ENCODE peak calls at places on chromosomes 12 and 14, in nine cellular contexts. One of them, this sample, is unnamed. For H3K27me3 and H3K36me3, the result is how much of the 10 kb centered on the place peaks cover.

GRCh38 chr12:78888583-78888982 is 24.0 kb downstream of the SYT1 start:
- DNase-seq in left ventricle myocardium inferior: no peak
- DNase-seq in heart right ventricle: no peak
- DNase-seq in fibroblast of lung: no peak
- DNase-seq in iPS DF 6.9: no peak
- DNase-seq in aorta: no peak
- DNase-seq in lung: no peak
- DNase-seq in endodermal cell: no peak
- DNase-seq in effector memory CD4-positive, alpha-beta T cell: no peak
- DNase-seq in this sample: peak

GRCh38 chr12:43308776-43309175 is 243.2 kb downstream of the ADAMTS20 start:
- DNase-seq in endodermal cell: no peak
- DNase-seq in left ventricle myocardium inferior: no peak
- DNase-seq in iPS DF 6.9: no peak
- DNase-seq in heart right ventricle: no peak
- DNase-seq in fibroblast of lung: no peak
- DNase-seq in aorta: no peak
- DNase-seq in effector memory CD4-positive, alpha-beta T cell: no peak
- DNase-seq in lung: no peak
- DNase-seq in this sample: peak

GRCh38 chr12:67655829-67656614 is 7.5 kb downstream of the DYRK2 start:
- DNase-seq in heart right ventricle: no peak
- DNase-seq in iPS DF 6.9: no peak
- DNase-seq in left ventricle myocardium inferior: no peak
- DNase-seq in endodermal cell: no peak
- DNase-seq in fibroblast of lung: peak
- DNase-seq in lung: no peak
- DNase-seq in aorta: no peak
- DNase-seq in effector memory CD4-positive, alpha-beta T cell: no peak
- DNase-seq in this sample: no peak

GRCh38 chr12:2641761-2642160 is 153.0 kb upstream of the FKBP4 start:
- DNase-seq in heart right ventricle: no peak
- DNase-seq in effector memory CD4-positive, alpha-beta T cell: no peak
- DNase-seq in iPS DF 6.9: no peak
- DNase-seq in endodermal cell: peak
- DNase-seq in left ventricle myocardium inferior: no peak
- DNase-seq in lung: no peak
- DNase-seq in fibroblast of lung: no peak
- DNase-seq in aorta: no peak
- DNase-seq in this sample: no peak

GRCh38 chr14:106694638-106695393 is 1168.4 kb downstream of the TMEM121 start:
- DNase-seq in left ventricle myocardium inferior: peak
- DNase-seq in endodermal cell: no peak
- DNase-seq in fibroblast of lung: no peak
- DNase-seq in aorta: peak
- DNase-seq in heart right ventricle: peak
- DNase-seq in iPS DF 6.9: no peak
- DNase-seq in effector memory CD4-positive, alpha-beta T cell: peak
- DNase-seq in lung: no peak
- DNase-seq in this sample: peak

GRCh38 chr12:124698211-124698997 is 131.0 kb upstream of the NCOR2 start:
- DNase-seq in iPS DF 6.9: no peak
- DNase-seq in heart right ventricle: peak
- DNase-seq in effector memory CD4-positive, alpha-beta T cell: no peak
- DNase-seq in fibroblast of lung: no peak
- DNase-seq in lung: no peak
- DNase-seq in left ventricle myocardium inferior: no peak
- DNase-seq in aorta: no peak
- DNase-seq in endodermal cell: no peak
- DNase-seq in this sample: no peak

GRCh38 chr14:78232666-78233065 is 62.5 kb downstream of the NRXN3 start:
- DNase-seq in effector memory CD4-positive, alpha-beta T cell: no peak
- DNase-seq in endodermal cell: no peak
- DNase-seq in left ventricle myocardium inferior: no peak
- DNase-seq in aorta: no peak
- DNase-seq in fibroblast of lung: no peak
- DNase-seq in heart right ventricle: no peak
- DNase-seq in lung: no peak
- DNase-seq in iPS DF 6.9: no peak
- DNase-seq in this sample: no peak

GRCh38 chr14:32802295-32802694 is 136.4 kb upstream of the NPAS3 start:
- DNase-seq in left ventricle myocardium inferior: no peak
- DNase-seq in iPS DF 6.9: no peak
- DNase-seq in fibroblast of lung: no peak
- DNase-seq in lung: no peak
- DNase-seq in heart right ventricle: no peak
- DNase-seq in aorta: no peak
- DNase-seq in effector memory CD4-positive, alpha-beta T cell: no peak
- DNase-seq in endodermal cell: no peak
- DNase-seq in this sample: no peak

GRCh38 chr12:116201908-116202307 is 75.6 kb downstream of the MED13L start:
- DNase-seq in aorta: no peak
- DNase-seq in iPS DF 6.9: no peak
- DNase-seq in effector memory CD4-positive, alpha-beta T cell: no peak
- DNase-seq in endodermal cell: no peak
- DNase-seq in left ventricle myocardium inferior: no peak
- DNase-seq in lung: no peak
- DNase-seq in heart right ventricle: no peak
- DNase-seq in fibroblast of lung: peak
- DNase-seq in this sample: no peak

GRCh38 chr12:5171701-5172100 is 128.0 kb downstream of the KCNA5 start:
- DNase-seq in endodermal cell: peak
- DNase-seq in aorta: no peak
- DNase-seq in iPS DF 6.9: peak
- DNase-seq in fibroblast of lung: peak
- DNase-seq in heart right ventricle: peak
- DNase-seq in left ventricle myocardium inferior: no peak
- DNase-seq in effector memory CD4-positive, alpha-beta T cell: no peak
- DNase-seq in lung: peak
- DNase-seq in this sample: peak

GRCh38 chr12:29690728-29691127 is 93.0 kb downstream of the TMTC1 start:
- DNase-seq in iPS DF 6.9: no peak
- DNase-seq in lung: no peak
- DNase-seq in fibroblast of lung: no peak
- DNase-seq in endodermal cell: no peak
- DNase-seq in effector memory CD4-positive, alpha-beta T cell: no peak
- DNase-seq in heart right ventricle: no peak
- DNase-seq in left ventricle myocardium inferior: no peak
- DNase-seq in aorta: no peak
- DNase-seq in this sample: no peak

GRCh38 chr12:46246021-46246700 is 22.7 kb downstream of the SLC38A1 start:
- DNase-seq in effector memory CD4-positive, alpha-beta T cell: no peak
- DNase-seq in lung: no peak
- DNase-seq in iPS DF 6.9: no peak
- DNase-seq in endodermal cell: no peak
- DNase-seq in heart right ventricle: no peak
- DNase-seq in aorta: no peak
- DNase-seq in left ventricle myocardium inferior: no peak
- DNase-seq in fibroblast of lung: no peak
- DNase-seq in this sample: no peak

GRCh38 chr12:122726056-122726558 is 4.5 kb downstream of the HCAR1 start:
- DNase-seq in fibroblast of lung: no peak
- DNase-seq in endodermal cell: peak
- DNase-seq in effector memory CD4-positive, alpha-beta T cell: no peak
- DNase-seq in left ventricle myocardium inferior: no peak
- DNase-seq in aorta: no peak
- DNase-seq in iPS DF 6.9: no peak
- DNase-seq in heart right ventricle: no peak
- DNase-seq in lung: no peak
- DNase-seq in this sample: peak

GRCh38 chr12:59710004-59710628 is 114.3 kb downstream of the SLC16A7 start:
- DNase-seq in left ventricle myocardium inferior: no peak
- DNase-seq in endodermal cell: no peak
- DNase-seq in iPS DF 6.9: no peak
- DNase-seq in heart right ventricle: no peak
- DNase-seq in effector memory CD4-positive, alpha-beta T cell: no peak
- DNase-seq in lung: no peak
- DNase-seq in aorta: no peak
- DNase-seq in fibroblast of lung: no peak
- DNase-seq in this sample: peak

GRCh38 chr14:90514015-90514398 is 117.2 kb downstream of the CALM1 start:
- DNase-seq in lung: no peak
- DNase-seq in effector memory CD4-positive, alpha-beta T cell: no peak
- DNase-seq in endodermal cell: no peak
- DNase-seq in heart right ventricle: no peak
- DNase-seq in aorta: no peak
- DNase-seq in fibroblast of lung: no peak
- DNase-seq in left ventricle myocardium inferior: no peak
- DNase-seq in iPS DF 6.9: no peak
- DNase-seq in this sample: no peak

GRCh38 chr12:65313704-65314317 is 35.3 kb downstream of the MSRB3 start:
- DNase-seq in heart right ventricle: no peak
- DNase-seq in effector memory CD4-positive, alpha-beta T cell: no peak
- DNase-seq in left ventricle myocardium inferior: no peak
- DNase-seq in endodermal cell: no peak
- DNase-seq in lung: no peak
- DNase-seq in aorta: no peak
- DNase-seq in fibroblast of lung: peak
- DNase-seq in iPS DF 6.9: no peak
- DNase-seq in this sample: peak

DNA sequence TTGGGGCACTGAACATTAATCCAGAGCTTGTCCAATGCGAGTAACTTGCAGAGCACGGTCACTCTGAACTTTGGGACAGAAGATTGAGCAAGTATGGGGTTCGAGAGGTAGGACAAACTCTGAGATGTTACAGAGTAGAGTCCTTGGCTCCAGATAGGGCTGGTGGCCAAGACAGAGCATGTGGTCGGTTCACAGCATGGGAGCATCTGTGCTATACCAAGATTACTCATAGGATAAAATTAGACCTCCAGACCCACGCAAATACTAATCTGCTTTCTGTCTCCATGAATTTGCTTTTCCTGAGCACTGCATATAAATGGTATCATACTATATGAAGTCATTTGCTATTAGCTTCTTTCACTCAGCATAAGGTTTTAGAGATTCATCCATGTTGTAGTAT is 93.4 kb upstream of the TBX5 start:
- DNase-seq in iPS DF 6.9: no peak
- DNase-seq in lung: no peak
- DNase-seq in endodermal cell: no peak
- DNase-seq in effector memory CD4-positive, alpha-beta T cell: no peak
- DNase-seq in left ventricle myocardium inferior: no peak
- DNase-seq in fibroblast of lung: peak
- DNase-seq in aorta: no peak
- DNase-seq in heart right ventricle: no peak
- DNase-seq in this sample: no peak
- H3K27me3 ChIP-seq in iPS DF 6.9: under half
- H3K27me3 ChIP-seq in lung: under half
- H3K27me3 ChIP-seq in endodermal cell: half or more
- H3K27me3 ChIP-seq in effector memory CD4-positive, alpha-beta T cell: under half
- H3K27me3 ChIP-seq in left ventricle myocardium inferior: half or more
- H3K27me3 ChIP-seq in fibroblast of lung: under half
- H3K27me3 ChIP-seq in aorta: under half
- H3K27me3 ChIP-seq in heart right ventricle: half or more
- H3K27me3 ChIP-seq in this sample: under half

GRCh38 chr12:54002278-54002914 is 2.4 kb downstream of the HOXC9 start:
- DNase-seq in effector memory CD4-positive, alpha-beta T cell: no peak
- DNase-seq in lung: no peak
- DNase-seq in endodermal cell: no peak
- DNase-seq in fibroblast of lung: no peak
- DNase-seq in heart right ventricle: no peak
- DNase-seq in aorta: peak
- DNase-seq in left ventricle myocardium inferior: no peak
- DNase-seq in iPS DF 6.9: no peak
- DNase-seq in this sample: no peak
- H3K4me3 ChIP-seq in effector memory CD4-positive, alpha-beta T cell: no peak
- H3K4me3 ChIP-seq in lung: no peak
- H3K4me3 ChIP-seq in endodermal cell: no peak
- H3K4me3 ChIP-seq in fibroblast of lung: no peak
- H3K4me3 ChIP-seq in heart right ventricle: no peak
- H3K4me3 ChIP-seq in aorta: no peak
- H3K4me3 ChIP-seq in left ventricle myocardium inferior: no peak
- H3K4me3 ChIP-seq in iPS DF 6.9: no peak
- H3K4me3 ChIP-seq in this sample: no peak

GRCh38 chr12:104290855-104291254 is 12.7 kb upstream of the EID3 start:
- DNase-seq in effector memory CD4-positive, alpha-beta T cell: no peak
- DNase-seq in iPS DF 6.9: no peak
- DNase-seq in fibroblast of lung: no peak
- DNase-seq in endodermal cell: no peak
- DNase-seq in heart right ventricle: no peak
- DNase-seq in aorta: no peak
- DNase-seq in lung: no peak
- DNase-seq in left ventricle myocardium inferior: no peak
- DNase-seq in this sample: no peak

GRCh38 chr12:104294845-104295674 is 8.5 kb upstream of the EID3 start:
- DNase-seq in endodermal cell: no peak
- DNase-seq in left ventricle myocardium inferior: no peak
- DNase-seq in fibroblast of lung: no peak
- DNase-seq in aorta: no peak
- DNase-seq in heart right ventricle: no peak
- DNase-seq in lung: no peak
- DNase-seq in iPS DF 6.9: no peak
- DNase-seq in effector memory CD4-positive, alpha-beta T cell: no peak
- DNase-seq in this sample: peak

GRCh38 chr12:104292872-104293794 is 10.4 kb upstream of the EID3 start:
- DNase-seq in effector memory CD4-positive, alpha-beta T cell: no peak
- DNase-seq in fibroblast of lung: no peak
- DNase-seq in lung: no peak
- DNase-seq in left ventricle myocardium inferior: no peak
- DNase-seq in aorta: no peak
- DNase-seq in iPS DF 6.9: no peak
- DNase-seq in heart right ventricle: no peak
- DNase-seq in endodermal cell: no peak
- DNase-seq in this sample: no peak

GRCh38 chr12:104290320-104290719 is 13.2 kb upstream of the EID3 start:
- DNase-seq in endodermal cell: no peak
- DNase-seq in effector memory CD4-positive, alpha-beta T cell: no peak
- DNase-seq in heart right ventricle: no peak
- DNase-seq in left ventricle myocardium inferior: no peak
- DNase-seq in fibroblast of lung: no peak
- DNase-seq in iPS DF 6.9: no peak
- DNase-seq in lung: no peak
- DNase-seq in aorta: no peak
- DNase-seq in this sample: no peak

GRCh38 chr12:104291867-104292524 is 11.5 kb upstream of the EID3 start:
- DNase-seq in iPS DF 6.9: no peak
- DNase-seq in aorta: no peak
- DNase-seq in lung: no peak
- DNase-seq in effector memory CD4-positive, alpha-beta T cell: no peak
- DNase-seq in fibroblast of lung: no peak
- DNase-seq in heart right ventricle: no peak
- DNase-seq in left ventricle myocardium inferior: no peak
- DNase-seq in endodermal cell: peak
- DNase-seq in this sample: no peak
- H3K36me3 ChIP-seq in iPS DF 6.9: under half
- H3K36me3 ChIP-seq in aorta: under half
- H3K36me3 ChIP-seq in lung: under half
- H3K36me3 ChIP-seq in effector memory CD4-positive, alpha-beta T cell: under half
- H3K36me3 ChIP-seq in fibroblast of lung: under half
- H3K36me3 ChIP-seq in heart right ventricle: under half
- H3K36me3 ChIP-seq in left ventricle myocardium inferior: under half
- H3K36me3 ChIP-seq in endodermal cell: under half
- H3K36me3 ChIP-seq in this sample: under half

DNA sequence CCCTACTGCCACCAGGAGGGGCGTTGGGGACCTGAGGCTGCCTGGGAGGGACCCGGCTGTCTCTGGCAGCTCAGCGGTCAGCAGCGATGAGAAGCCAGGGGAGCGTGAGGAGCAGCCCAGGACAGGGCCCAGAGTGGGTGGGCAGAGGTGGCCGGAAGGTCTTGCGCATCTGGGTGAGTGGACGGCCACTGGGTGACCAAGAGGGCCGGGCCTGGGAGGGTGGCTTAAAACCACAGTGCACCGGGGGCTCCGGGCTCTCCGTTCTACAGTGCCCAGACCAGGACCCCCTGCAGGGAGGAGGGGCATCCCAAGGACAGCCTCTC is 10.0 kb downstream of the INF2 start:
- DNase-seq in lung: no peak
- DNase-seq in aorta: no peak
- DNase-seq in endodermal cell: no peak
- DNase-seq in left ventricle myocardium inferior: no peak
- DNase-seq in heart right ventricle: no peak
- DNase-seq in effector memory CD4-positive, alpha-beta T cell: no peak
- DNase-seq in iPS DF 6.9: no peak
- DNase-seq in fibroblast of lung: no peak
- DNase-seq in this sample: no peak
- H3K27me3 ChIP-seq in lung: under half
- H3K27me3 ChIP-seq in aorta: under half
- H3K27me3 ChIP-seq in endodermal cell: under half
- H3K27me3 ChIP-seq in left ventricle myocardium inferior: under half
- H3K27me3 ChIP-seq in heart right ventricle: under half
- H3K27me3 ChIP-seq in effector memory CD4-positive, alpha-beta T cell: under half
- H3K27me3 ChIP-seq in iPS DF 6.9: under half
- H3K27me3 ChIP-seq in fibroblast of lung: under half
- H3K27me3 ChIP-seq in this sample: under half

This sample was measured in bronchial epithelial cell.